ENCODE peak calls at places on chromosome 22, in five cellular contexts. E is tibial nerve, X is dermis blood vessel endothelial cell, O is head of caudate nucleus, U is HuH-7.5. V is an unnamed sample.

GRCh38 chr22:19962246-19962908 is 20.8 kb upstream of the TXNRD2 start:
- DNase-seq in E (no peak), X (peak; percentile 90), O (peak; percentile 79), U (no peak), V (peak; percentile 67)

GRCh38 chr22:24512043-24512442 is 16.9 kb downstream of the UPB1 start:
- DNase-seq in E (no peak), X (no peak), O (no peak), U (no peak), V (no peak)

GRCh38 chr22:32352681-32353080 is 5.0 kb upstream of the RFPL3 start:
- DNase-seq in E (no peak), X (no peak), O (no peak), U (no peak), V (no peak)

GRCh38 chr22:43446881-43447280 is 35.1 kb downstream of the MPPED1 start:
- DNase-seq in E (no peak), X (peak; percentile 46), O (peak; percentile 27), U (no peak), V (peak; percentile 2)

GRCh38 chr22:23146842-23147205 is 1.5 kb downstream of the RAB36 start:
- DNase-seq in E (no peak), X (no peak), O (no peak), U (no peak), V (no peak)

GRCh38 chr22:47340851-47341436 is 578.5 kb downstream of the TBC1D22A start:
- DNase-seq in E (no peak), X (no peak), O (no peak), U (no peak), V (no peak)

GRCh38 chr22:30947163-30947820 is 21.3 kb downstream of the MORC2 start:
- DNase-seq in E (no peak), X (peak; percentile 58), O (peak; percentile 60), U (no peak), V (peak; percentile 30)

GRCh38 chr22:42919199-42919598 is 62.1 kb upstream of the ARFGAP3 start:
- DNase-seq in E (no peak), X (peak; percentile 36), O (no peak), U (no peak), V (no peak)

GRCh38 chr22:26479043-26479791 is 4.4 kb downstream of the HPS4 start:
- DNase-seq in E (no peak), X (peak; percentile 32), O (no peak), U (no peak), V (peak; percentile 82)

GRCh38 chr22:42653992-42654391 is 4.8 kb upstream of the CYB5R3 start:
- DNase-seq in E (no peak), X (no peak), O (no peak), U (no peak), V (no peak)

GRCh38 chr22:31616315-31616980 is 45.6 kb downstream of the PISD start:
- DNase-seq in E (no peak), X (no peak), O (no peak), U (no peak), V (no peak)

GRCh38 chr22:42808516-42808915 is 48.6 kb downstream of the ARFGAP3 start:
- DNase-seq in E (no peak), X (peak; percentile 14), O (no peak), U (no peak), V (no peak)

GRCh38 chr22:31179345-31179744 is 19.4 kb downstream of the RNF185 start:
- DNase-seq in E (no peak), X (no peak), O (no peak), U (peak; percentile 83), V (no peak)

GRCh38 chr22:43110444-43110926 is at the start of gene BIK:
- DNase-seq in E (no peak), X (peak; percentile 57), O (no peak), U (no peak), V (peak; percentile 15)

GRCh38 chr22:38696606-38697005 is 4.1 kb downstream of the JOSD1 start:
- DNase-seq in E (no peak), X (peak; percentile 92), O (no peak), U (no peak), V (no peak)

GRCh38 chr22:44436656-44437492 is 61.2 kb downstream of the RTL6 start:
- DNase-seq in E (no peak), X (no peak), O (no peak), U (no peak), V (no peak)

GRCh38 chr22:33166206-33166605 is 108.0 kb upstream of the SYN3 start:
- DNase-seq in E (no peak), X (no peak), O (no peak), U (no peak), V (no peak)

GRCh38 chr22:31140746-31141145 is 438 bp upstream of the PLA2G3 start:
- DNase-seq in E (no peak), X (no peak), O (no peak), U (no peak), V (no peak)

GRCh38 chr22:17562906-17563870 is at the start of gene SLC25A18:
- DNase-seq in E (no peak), X (no peak), O (no peak), U (peak; percentile 71), V (peak; percentile 26)

GRCh38 chr22:27011717-27012116 is 354.3 kb downstream of the MIAT start:
- DNase-seq in E (no peak), X (no peak), O (no peak), U (no peak), V (no peak)

GRCh38 chr22:50578776-50579310 is 616 bp upstream of the CPT1B start:
- DNase-seq in E (no peak), X (no peak), O (no peak), U (no peak), V (no peak)